ENCODE peak calls at places on chromosomes 6 and 20, in seven cellular contexts. U is NCI-H2081, Q is mesothelial cell of epicardium, N is NCI-H1417, Y is germinal center, A is neural crest cell, C is GM18507. G is an unnamed sample.

GRCh38 chr6:135522975-135523692 is 25.6 kb upstream of the AHI1 start:
- DNase-seq in U (no peak), Q (no peak), N (peak), Y (no peak), A (no peak), C (no peak), G (peak)

GRCh38 chr20:32021091-32021490 is 10.9 kb downstream of the CCM2L start:
- DNase-seq in U (no peak), Q (no peak), N (no peak), Y (no peak), A (no peak), C (no peak), G (no peak)

GRCh38 chr20:37406010-37406998 is 60.4 kb downstream of the SRC start:
- DNase-seq in U (peak), Q (peak), N (peak), Y (peak), A (peak), C (peak), G (no peak)

GRCh38 chr20:49961413-49961812 is 21.4 kb upstream of the SNAI1 start:
- DNase-seq in U (no peak), Q (no peak), N (no peak), Y (no peak), A (no peak), C (no peak), G (no peak)

GRCh38 chr6:166767191-166767590 is 140.1 kb upstream of the RPS6KA2 start:
- DNase-seq in U (no peak), Q (no peak), N (no peak), Y (no peak), A (no peak), C (no peak), G (no peak)

GRCh38 chr6:22313796-22314195 is 17.0 kb upstream of the PRL start:
- DNase-seq in U (no peak), Q (no peak), N (no peak), Y (no peak), A (no peak), C (no peak), G (no peak)

GRCh38 chr20:1496930-1497329 is 5.7 kb upstream of the SIRPB2 start:
- DNase-seq in U (no peak), Q (no peak), N (no peak), Y (no peak), A (no peak), C (no peak), G (no peak)

GRCh38 chr6:161246725-161247124 is 27.1 kb downstream of the AGPAT4 start:
- DNase-seq in U (no peak), Q (no peak), N (no peak), Y (no peak), A (no peak), C (no peak), G (no peak)

GRCh38 chr6:71012871-71013456 is 56.1 kb upstream of the B3GAT2 start:
- DNase-seq in U (peak), Q (no peak), N (peak), Y (peak), A (peak), C (peak), G (peak)

GRCh38 chr20:53021934-53022333 is 49.8 kb downstream of the TSHZ2 start:
- DNase-seq in U (no peak), Q (no peak), N (no peak), Y (no peak), A (no peak), C (no peak), G (no peak)

GRCh38 chr6:2873643-2874042 is 29.5 kb downstream of the SERPINB9 start:
- DNase-seq in U (no peak), Q (no peak), N (no peak), Y (no peak), A (no peak), C (no peak), G (no peak)

GRCh38 chr6:113457751-113458150 is 399.4 kb upstream of the MARCKS start:
- DNase-seq in U (no peak), Q (no peak), N (peak), Y (no peak), A (no peak), C (no peak), G (no peak)

GRCh38 chr6:36069573-36069972 is 42.0 kb downstream of the MAPK14 start:
- DNase-seq in U (no peak), Q (no peak), N (peak), Y (no peak), A (no peak), C (no peak), G (no peak)

GRCh38 chr6:53440331-53440730 is 91.6 kb upstream of the ELOVL5 start:
- DNase-seq in U (no peak), Q (no peak), N (no peak), Y (no peak), A (no peak), C (no peak), G (no peak)

GRCh38 chr6:26216886-26217713 is 129.9 kb downstream of the HFE start:
- DNase-seq in U (peak), Q (peak), N (peak), Y (no peak), A (peak), C (no peak), G (no peak)

GRCh38 chr6:144149894-144150672 is at the start of gene STX11:
- DNase-seq in U (peak), Q (peak), N (peak), Y (peak), A (peak), C (peak), G (no peak)

GRCh38 chr6:116450769-116451740 is 10.1 kb upstream of the CALHM6 start:
- DNase-seq in U (no peak), Q (no peak), N (peak), Y (peak), A (no peak), C (peak), G (no peak)

GRCh38 chr20:36466089-36466488 is 75.2 kb upstream of the MYL9 start:
- DNase-seq in U (no peak), Q (no peak), N (peak), Y (no peak), A (no peak), C (no peak), G (no peak)

GRCh38 chr6:40893021-40893420 is 146.0 kb downstream of the UNC5CL start:
- DNase-seq in U (no peak), Q (no peak), N (no peak), Y (no peak), A (no peak), C (no peak), G (no peak)

GRCh38 chr20:17749979-17750721 is 50.4 kb downstream of the BANF2 start:
- DNase-seq in U (no peak), Q (no peak), N (no peak), Y (no peak), A (no peak), C (no peak), G (no peak)

GRCh38 chr6:28695671-28696537 is 170.2 kb downstream of the GPX5 start:
- DNase-seq in U (no peak), Q (no peak), N (no peak), Y (no peak), A (no peak), C (no peak), G (no peak)

GRCh38 chr6:107698146-107698545 is 126.0 kb downstream of the SCML4 start:
- DNase-seq in U (no peak), Q (no peak), N (no peak), Y (no peak), A (no peak), C (no peak), G (no peak)

GRCh38 chr6:170088349-170088951 is 202.4 kb downstream of the DLL1 start:
- DNase-seq in U (no peak), Q (peak), N (no peak), Y (peak), A (no peak), C (no peak), G (no peak)

G was measured in LNCaP clone FGC.